ENCODE peak calls at places on chromosome 2, in eight cellular contexts. K, T, S, N, J, Q, G and B are unnamed samples.

GRCh38 chr2:1821530-1821929 is 77.2 kb upstream of the PXDN start:
- DNase-seq in K (no peak), T (no peak), S (no peak), N (no peak), J (no peak), Q (no peak), G (no peak), B (no peak)

GRCh38 chr2:158211516-158211915 is 109.8 kb downstream of the UPP2 start:
- DNase-seq in K (no peak), T (no peak), S (no peak), N (no peak), J (no peak), Q (no peak), G (no peak), B (no peak)

GRCh38 chr2:145199052-145199451 is 679.1 kb upstream of the ZEB2 start:
- DNase-seq in K (no peak), T (no peak), S (no peak), N (no peak), J (no peak), Q (no peak), G (no peak), B (no peak)

GRCh38 chr2:189297446-189297845 is 117.9 kb upstream of the COL5A2 start:
- DNase-seq in K (peak; percentile 84), T (peak; percentile 86), S (no peak), N (no peak), J (no peak), Q (no peak), G (no peak), B (no peak)

GRCh38 chr2:455913-456312 is 168.0 kb upstream of the ALKAL2 start:
- DNase-seq in K (no peak), T (no peak), S (no peak), N (no peak), J (no peak), Q (no peak), G (no peak), B (no peak)

GRCh38 chr2:200966770-200967169 is 3.3 kb upstream of the ORC2 start:
- DNase-seq in K (peak; percentile 89), T (peak; percentile 83), S (no peak), N (peak; percentile 13), J (peak; percentile 75), Q (no peak), G (no peak), B (no peak)

GRCh38 chr2:131488306-131489205 is 3.6 kb downstream of the MZT2A start:
- DNase-seq in K (no peak), T (no peak), S (no peak), N (no peak), J (no peak), Q (no peak), G (no peak), B (no peak)

GRCh38 chr2:227761734-227762476 is 16.2 kb downstream of the SCYGR8 start:
- DNase-seq in K (no peak), T (peak; percentile 8), S (no peak), N (no peak), J (no peak), Q (no peak), G (no peak), B (no peak)

GRCh38 chr2:240725266-240726060 is 33.8 kb downstream of the AQP12A start:
- DNase-seq in K (no peak), T (no peak), S (no peak), N (no peak), J (no peak), Q (no peak), G (no peak), B (no peak)

GRCh38 chr2:127893494-127893893 is 7.7 kb upstream of the AMMECR1L start:
- DNase-seq in K (no peak), T (no peak), S (no peak), N (no peak), J (no peak), Q (peak; percentile 59), G (no peak), B (no peak)

GRCh38 chr2:45734952-45735351 is 83.5 kb downstream of the PRKCE start:
- DNase-seq in K (no peak), T (no peak), S (no peak), N (no peak), J (no peak), Q (no peak), G (no peak), B (no peak)

GRCh38 chr2:31707992-31708391 is 127.3 kb upstream of the SRD5A2 start:
- DNase-seq in K (no peak), T (no peak), S (no peak), N (no peak), J (no peak), Q (no peak), G (no peak), B (no peak)

GRCh38 chr2:14634885-14635871 is 2.7 kb downstream of the LRATD1 start:
- DNase-seq in K (peak; percentile 54), T (peak; percentile 16), S (no peak), N (peak; percentile 35), J (peak; percentile 82), Q (peak; percentile 73), G (peak; percentile 83), B (no peak)

GRCh38 chr2:146721486-146721885 is 1123.3 kb upstream of the ACVR2A start:
- DNase-seq in K (no peak), T (no peak), S (no peak), N (no peak), J (no peak), Q (peak; percentile 56), G (no peak), B (no peak)

GRCh38 chr2:230330725-230331124 is 3.7 kb downstream of the SP140L start:
- DNase-seq in K (peak; percentile 57), T (peak; percentile 36), S (no peak), N (no peak), J (no peak), Q (no peak), G (no peak), B (no peak)

GRCh38 chr2:230330206-230330605 is 3.2 kb downstream of the SP140L start:
- DNase-seq in K (no peak), T (no peak), S (no peak), N (no peak), J (no peak), Q (no peak), G (no peak), B (no peak)

GRCh38 chr2:230335864-230336506 is 9.0 kb downstream of the SP140L start:
- DNase-seq in K (no peak), T (no peak), S (no peak), N (no peak), J (no peak), Q (no peak), G (no peak), B (no peak)

GRCh38 chr2:230335461-230335863 is 8.5 kb downstream of the SP140L start:
- DNase-seq in K (no peak), T (no peak), S (no peak), N (no peak), J (no peak), Q (no peak), G (no peak), B (no peak)
- H3K27ac ChIP-seq in K (no peak overlapping the region), T (no peak overlapping the region), S (peak overlapping the region; percentile 38), N (no peak overlapping the region), J (no peak overlapping the region), Q (peak overlapping the region; percentile 68), G (no peak overlapping the region), B (no peak overlapping the region)

GRCh38 chr2:8174641-8175257 is 507.1 kb upstream of the ID2 start:
- DNase-seq in K (no peak), T (no peak), S (no peak), N (no peak), J (no peak), Q (no peak), G (no peak), B (no peak)
- H3K27ac ChIP-seq in K (no peak overlapping the region), T (no peak overlapping the region), S (no peak overlapping the region), N (no peak overlapping the region), J (no peak overlapping the region), Q (no peak overlapping the region), G (no peak overlapping the region), B (no peak overlapping the region)

GRCh38 chr2:75041226-75041625 is 82.8 kb downstream of the POLE4 start:
- DNase-seq in K (peak; percentile 72), T (no peak), S (no peak), N (no peak), J (no peak), Q (no peak), G (no peak), B (no peak)

GRCh38 chr2:75047189-75047812 is 88.9 kb downstream of the POLE4 start:
- DNase-seq in K (peak; percentile 31), T (peak; percentile 79), S (no peak), N (peak; percentile 12), J (peak; percentile 42), Q (no peak), G (no peak), B (no peak)

GRCh38 chr2:75042823-75043222 is 84.4 kb downstream of the POLE4 start:
- DNase-seq in K (no peak), T (no peak), S (no peak), N (no peak), J (no peak), Q (no peak), G (no peak), B (no peak)

GRCh38 chr2:75044291-75044690 is 85.8 kb downstream of the POLE4 start:
- DNase-seq in K (no peak), T (no peak), S (no peak), N (no peak), J (no peak), Q (no peak), G (no peak), B (no peak)

DNA sequence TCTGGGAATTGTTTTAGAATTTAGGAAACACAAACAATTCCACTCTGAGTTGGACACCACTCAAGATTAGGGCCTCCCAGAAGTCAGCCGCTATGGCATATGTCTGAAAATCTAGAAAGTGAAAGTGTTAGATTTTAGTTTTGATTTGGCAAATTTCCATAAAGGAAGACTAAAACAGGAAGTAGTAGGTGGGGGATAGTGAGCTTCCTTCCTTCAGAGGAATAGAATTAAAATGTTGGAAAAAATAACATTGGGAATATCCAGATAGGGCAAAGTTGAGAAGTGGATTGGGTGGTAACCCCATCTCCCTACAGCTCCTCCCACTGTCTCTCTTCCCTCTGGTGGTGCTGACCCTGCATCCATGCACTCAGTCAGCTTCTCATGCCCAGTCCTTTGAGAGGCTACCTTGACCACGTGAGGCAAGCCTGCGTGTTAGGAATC is 83.4 kb downstream of the POLE4 start:
- DNase-seq in K (no peak), T (peak; percentile 5), S (no peak), N (no peak), J (no peak), Q (no peak), G (no peak), B (no peak)
- H3K27ac ChIP-seq in K (no peak overlapping the region), T (no peak overlapping the region), S (no peak overlapping the region), N (no peak overlapping the region), J (no peak overlapping the region), Q (peak overlapping the region; percentile 37), G (no peak overlapping the region), B (no peak overlapping the region)

DNA sequence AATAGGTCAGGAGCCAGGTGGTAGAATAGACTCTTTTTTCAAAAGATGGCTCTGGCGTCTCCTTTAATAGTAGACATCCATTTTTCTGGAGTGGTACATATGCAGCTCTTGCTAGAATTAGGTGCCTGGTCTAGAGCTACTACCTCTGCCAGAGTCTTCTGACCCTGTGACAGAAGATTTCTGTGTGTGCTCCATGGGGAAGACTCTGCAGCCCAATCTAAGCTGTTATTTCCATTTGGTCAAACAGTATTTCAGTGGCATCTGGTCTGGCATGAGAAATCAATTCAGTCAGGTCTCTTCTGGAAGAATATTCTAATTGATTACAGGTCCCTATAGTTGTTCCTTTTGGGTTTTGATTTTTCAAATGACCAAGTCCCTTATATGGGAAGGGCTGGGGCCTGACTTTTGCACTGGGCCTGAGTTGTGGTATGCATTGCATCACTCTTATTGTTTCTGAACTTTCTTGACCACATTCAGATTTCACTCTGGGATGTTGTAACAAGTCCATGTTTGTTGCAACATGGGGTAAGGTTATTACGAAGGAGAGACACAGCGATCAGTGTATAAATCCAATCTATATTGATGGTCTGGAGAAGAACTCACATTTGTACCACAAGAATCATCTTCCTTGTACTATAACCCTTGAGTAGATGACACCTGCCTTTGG is 12.1 kb downstream of the MXD1 start:
- DNase-seq in K (peak; percentile 95), T (peak; percentile 45), S (no peak), N (no peak), J (no peak), Q (no peak), G (no peak), B (no peak)
- H3K27ac ChIP-seq in K (no peak overlapping the region), T (no peak overlapping the region), S (no peak overlapping the region), N (no peak overlapping the region), J (no peak overlapping the region), Q (peak overlapping the region; percentile 77), G (no peak overlapping the region), B (no peak overlapping the region)